ENCODE peak calls at places on chromosomes 7 and 10, in four cellular contexts. N, E, P and K are unnamed samples.

GRCh38 chr10:635088-635861 is 54.2 kb downstream of the DIP2C start:
- DNase-seq in P (no peak), N (no peak), E (no peak), K (no peak)

GRCh38 chr7:79398145-79398749 is 55.2 kb downstream of the MAGI2 start:
- DNase-seq in P (no peak), E (no peak), N (no peak), K (no peak)

GRCh38 chr10:14328881-14329280 is 1.8 kb downstream of the FRMD4A start:
- DNase-seq in E (no peak), P (no peak), N (no peak), K (no peak)

GRCh38 chr7:6078548-6078947 is 47.4 kb downstream of the ANKRD61 start:
- DNase-seq in N (no peak), P (no peak), E (no peak), K (no peak)

GRCh38 chr7:1928555-1929348 is 258.7 kb downstream of the ELFN1 start:
- DNase-seq in E (no peak), N (no peak), P (no peak), K (no peak)

GRCh38 chr10:70843776-70844489 is 28.2 kb downstream of the SGPL1 start:
- DNase-seq in E (no peak), P (no peak), N (no peak), K (no peak)

GRCh38 chr10:95841711-95842498 is 65.9 kb upstream of the CC2D2B start:
- DNase-seq in E (peak; percentile 9), P (peak; percentile 63), N (peak; percentile 22), K (peak; percentile 53)

GRCh38 chr7:152313879-152314604 is 121.8 kb downstream of the KMT2C start:
- DNase-seq in E (no peak), N (no peak), P (peak; percentile 22), K (no peak)

GRCh38 chr7:33601884-33602283 is 303.5 kb upstream of the BMPER start:
- DNase-seq in E (no peak), P (no peak), N (no peak), K (no peak)

GRCh38 chr10:21076381-21076780 is 179.3 kb upstream of the NEBL start:
- DNase-seq in E (no peak), N (no peak), P (no peak), K (no peak)

GRCh38 chr7:134359787-134360432 is 43.2 kb upstream of the SLC35B4 start:
- DNase-seq in E (no peak), N (no peak), P (no peak), K (no peak)

GRCh38 chr7:103880201-103880600 is 109.3 kb downstream of the RELN start:
- DNase-seq in E (no peak), P (no peak), N (no peak), K (no peak)

GRCh38 chr10:60739581-60739980 is 38.7 kb upstream of the CDK1 start:
- DNase-seq in E (no peak), N (no peak), P (no peak), K (no peak)

GRCh38 chr10:17022399-17022798 is 107.2 kb downstream of the CUBN start:
- DNase-seq in P (no peak), N (no peak), E (no peak), K (no peak)

GRCh38 chr7:134845461-134845860 is 66.0 kb downstream of the CALD1 start:
- DNase-seq in N (no peak), E (no peak), P (no peak), K (no peak)

GRCh38 chr10:128475686-128476410 is 349.6 kb upstream of the MKI67 start:
- DNase-seq in N (no peak), E (no peak), P (no peak), K (no peak)

GRCh38 chr7:127887631-127888030 is 143.6 kb downstream of the LRRC4 start:
- DNase-seq in E (no peak), P (no peak), N (no peak), K (no peak)

GRCh38 chr10:47451275-47451997 is 32.5 kb downstream of the ANXA8 start:
- DNase-seq in N (no peak), P (no peak), E (no peak), K (no peak)

GRCh38 chr7:30348083-30348560 is 63.7 kb downstream of the ZNRF2 start:
- DNase-seq in P (peak; percentile 32), N (peak; percentile 63), E (peak; percentile 37), K (peak; percentile 80)

GRCh38 chr10:43125881-43126731 is 12.1 kb upstream of the CSGALNACT2 start:
- DNase-seq in E (no peak), P (peak; percentile 12), N (no peak), K (no peak)

GRCh38 chr7:151082151-151083070 is 882 bp downstream of the TMUB1 start:
- DNase-seq in N (no peak), E (no peak), P (no peak), K (no peak)

GRCh38 chr7:115271332-115272235 is 349.7 kb downstream of the MDFIC start:
- DNase-seq in N (no peak), P (no peak), E (no peak), K (no peak)

GRCh38 chr7:123645516-123645915 is 10.2 kb upstream of the LMOD2 start:
- DNase-seq in N (no peak), P (no peak), E (no peak), K (no peak)
- H3K4me3 ChIP-seq in N (no peak overlapping the region), P (no peak overlapping the region), E (no peak overlapping the region), K (no peak overlapping the region)

GRCh38 chr10:99316374-99316773 is 12.8 kb upstream of the CNNM1 start:
- DNase-seq in N (no peak), P (no peak), E (no peak), K (no peak)
- H3K4me3 ChIP-seq in N (no peak overlapping the region), P (no peak overlapping the region), E (no peak overlapping the region), K (no peak overlapping the region)

GRCh38 chr10:35421553-35422178 is 85.4 kb downstream of the CCNY start:
- DNase-seq in N (no peak), E (no peak), P (peak; percentile 38), K (no peak)
- H3K4me3 ChIP-seq in N (no peak overlapping the region), E (no peak overlapping the region), P (no peak overlapping the region), K (no peak overlapping the region)

GRCh38 chr7:73702665-73703064 is 16.8 kb downstream of the STX1A start:
- DNase-seq in P (no peak), N (no peak), E (no peak), K (no peak)

GRCh38 chr7:73703985-73704639 is 15.4 kb downstream of the STX1A start:
- DNase-seq in P (no peak), E (no peak), N (peak; percentile 32), K (no peak)

GRCh38 chr7:73702226-73702625 is 17.2 kb downstream of the STX1A start:
- DNase-seq in E (no peak), P (no peak), N (no peak), K (no peak)

GRCh38 chr7:73703649-73703984 is 15.9 kb downstream of the STX1A start:
- DNase-seq in N (no peak), E (no peak), P (no peak), K (no peak)

GRCh38 chr7:73703225-73703624 is 16.2 kb downstream of the STX1A start:
- DNase-seq in E (no peak), P (no peak), N (no peak), K (no peak)
- H3K4me3 ChIP-seq in E (no peak overlapping the region), P (no peak overlapping the region), N (no peak overlapping the region), K (no peak overlapping the region)

GRCh38 chr10:68135922-68136718 is 26.8 kb downstream of the MYPN start:
- DNase-seq in E (no peak), N (no peak), P (peak; percentile 25), K (no peak)
- H3K4me3 ChIP-seq in E (no peak overlapping the region), N (no peak overlapping the region), P (no peak overlapping the region), K (no peak overlapping the region)

DNA sequence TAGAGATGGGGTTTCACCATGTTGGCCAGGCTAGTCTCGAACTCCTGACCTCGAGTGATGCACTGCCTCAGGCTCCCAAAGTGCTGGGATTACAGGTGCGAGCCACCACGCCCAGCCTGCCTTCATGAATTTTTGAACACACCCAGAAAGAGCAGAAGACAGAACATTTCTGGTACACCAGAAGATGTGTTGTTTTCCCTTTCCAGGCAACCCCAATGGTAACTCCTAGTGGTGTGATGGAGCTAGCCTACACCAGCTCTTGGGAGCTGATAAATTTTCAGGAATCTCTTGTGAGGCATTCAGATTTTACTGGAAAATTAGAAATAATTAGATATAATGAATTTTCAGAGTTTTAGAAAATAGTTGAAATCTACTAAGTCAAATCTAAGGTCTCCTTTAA is 904 bp upstream of the CCDC7 start:
- DNase-seq in E (no peak), N (no peak), P (no peak), K (no peak)
- H3K4me3 ChIP-seq in E (peak overlapping the region; percentile 12), N (peak overlapping the region; percentile 98), P (no peak overlapping the region), K (peak overlapping the region; percentile 99)